ENCODE peak calls at places on chromosome 12, in six cellular contexts. C is GM12865, I is Peyer's patch, J is kidney epithelial cell, N is epithelial cell of proximal tubule, G is A549. P is an unnamed sample.

GRCh38 chr12:48640428-48640827 is 41.6 kb downstream of the KANSL2 start:
- DNase-seq in C (no peak), I (no peak), J (no peak), N (no peak), G (no peak), P (no peak)

GRCh38 chr12:116171549-116171948 is 105.9 kb downstream of the MED13L start:
- DNase-seq in C (no peak), I (no peak), J (no peak), N (no peak), G (no peak), P (no peak)

GRCh38 chr12:60059180-60059579 is 463.4 kb downstream of the SLC16A7 start:
- DNase-seq in C (no peak), I (no peak), J (no peak), N (no peak), G (no peak), P (no peak)

GRCh38 chr12:108843187-108843586 is 14.2 kb downstream of the SSH1 start:
- DNase-seq in C (no peak), I (no peak), J (no peak), N (no peak), G (no peak), P (no peak)

GRCh38 chr12:132597333-132598283 is 12.8 kb downstream of the LRCOL1 start:
- DNase-seq in C (peak), I (no peak), J (no peak), N (no peak), G (no peak), P (no peak)

GRCh38 chr12:28683371-28683770 is 465.7 kb upstream of the FAR2 start:
- DNase-seq in C (no peak), I (no peak), J (no peak), N (no peak), G (no peak), P (no peak)

GRCh38 chr12:32586390-32586789 is 92.7 kb upstream of the DNM1L start:
- DNase-seq in C (no peak), I (no peak), J (no peak), N (no peak), G (no peak), P (peak)

GRCh38 chr12:106436183-106436582 is 78.6 kb downstream of the POLR3B start:
- DNase-seq in C (no peak), I (no peak), J (no peak), N (no peak), G (no peak), P (peak)

GRCh38 chr12:114069507-114069906 is 103.4 kb upstream of the RBM19 start:
- DNase-seq in C (no peak), I (no peak), J (no peak), N (no peak), G (no peak), P (no peak)

GRCh38 chr12:10153271-10154144 is 18.4 kb downstream of the OLR1 start:
- DNase-seq in C (peak), I (peak), J (no peak), N (no peak), G (peak), P (peak)

GRCh38 chr12:113899042-113899843 is 66.9 kb downstream of the RBM19 start:
- DNase-seq in C (no peak), I (no peak), J (no peak), N (no peak), G (no peak), P (no peak)

GRCh38 chr12:123076604-123077297 is 74.1 kb downstream of the PITPNM2 start:
- DNase-seq in C (peak), I (peak), J (no peak), N (no peak), G (no peak), P (no peak)

GRCh38 chr12:65022960-65023359 is 98.1 kb downstream of the WIF1 start:
- DNase-seq in C (no peak), I (peak), J (no peak), N (no peak), G (no peak), P (no peak)

GRCh38 chr12:88166179-88166578 is 24.1 kb downstream of the TMTC3 start:
- DNase-seq in C (no peak), I (no peak), J (no peak), N (no peak), G (no peak), P (no peak)

GRCh38 chr12:13210543-13211190 is 14.1 kb downstream of the EMP1 start:
- DNase-seq in C (no peak), I (no peak), J (no peak), N (no peak), G (no peak), P (no peak)

GRCh38 chr12:131949431-131950181 is at the start of gene EP400:
- DNase-seq in C (peak), I (peak), J (peak), N (peak), G (peak), P (peak)

GRCh38 chr12:118061876-118062791 is 1.2 kb upstream of the WSB2 start:
- DNase-seq in C (peak), I (peak), J (no peak), N (no peak), G (peak), P (no peak)

GRCh38 chr12:83958997-83959396 is 953.6 kb downstream of the SLC6A15 start:
- DNase-seq in C (peak), I (no peak), J (no peak), N (no peak), G (no peak), P (no peak)

GRCh38 chr12:58450868-58451482 is 469.3 kb downstream of the LRIG3 start:
- DNase-seq in C (no peak), I (no peak), J (no peak), N (no peak), G (no peak), P (no peak)

GRCh38 chr12:27190761-27191160 is 53.3 kb upstream of the STK38L start:
- DNase-seq in C (no peak), I (no peak), J (no peak), N (no peak), G (no peak), P (no peak)

GRCh38 chr12:7129647-7130536 is at the start of gene CLSTN3:
- DNase-seq in C (peak), I (peak), J (no peak), N (no peak), G (no peak), P (no peak)

GRCh38 chr12:7130537-7130790 is 293 bp downstream of the CLSTN3 start:
- DNase-seq in C (no peak), I (no peak), J (no peak), N (no peak), G (no peak), P (no peak)

GRCh38 chr12:7130791-7131501 is 775 bp downstream of the CLSTN3 start:
- DNase-seq in C (peak), I (peak), J (no peak), N (no peak), G (no peak), P (no peak)

GRCh38 chr12:7128681-7129593 is at the start of gene RBP5:
- DNase-seq in C (no peak), I (no peak), J (no peak), N (no peak), G (no peak), P (no peak)

DNA sequence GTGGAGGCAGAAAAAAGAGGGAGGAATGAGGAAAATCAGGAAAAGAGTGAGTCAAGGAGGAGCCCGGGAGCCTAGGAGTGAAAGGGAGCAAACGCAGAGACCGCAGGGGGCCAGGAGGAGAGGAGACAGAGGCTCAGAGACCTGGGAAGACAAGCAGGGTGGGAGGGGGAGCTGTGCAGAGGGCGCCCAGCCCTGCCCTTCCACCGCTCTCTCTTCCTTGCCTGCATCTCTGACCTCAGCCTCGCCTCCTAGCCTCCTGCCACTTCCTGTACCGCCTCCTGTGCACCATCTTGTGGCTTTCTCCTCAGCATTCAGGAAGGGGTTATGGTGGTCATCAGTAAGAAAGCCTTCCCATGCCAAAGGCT is 1.3 kb downstream of the CLSTN3 start:
- DNase-seq in C (peak), I (no peak), J (no peak), N (no peak), G (no peak), P (no peak)
- H3K4me3 ChIP-seq in C (peak), I (no peak), J (peak), N (peak), G (no peak), P (peak)

GRCh38 chr12:26091837-26092236 is 33.0 kb downstream of the BHLHE41 start:
- DNase-seq in C (no peak), I (no peak), J (no peak), N (no peak), G (no peak), P (no peak)
- TF ChIP-seq CTCF in C (no peak), I (no peak), J (peak), N (peak), G (no peak), P (peak)

GRCh38 chr12:104290320-104290719 is 13.2 kb upstream of the EID3 start:
- DNase-seq in C (no peak), I (no peak), J (no peak), N (no peak), G (no peak), P (no peak)
- H3K4me3 ChIP-seq in C (no peak), I (no peak), J (no peak), N (no peak), G (peak), P (no peak)

DNA sequence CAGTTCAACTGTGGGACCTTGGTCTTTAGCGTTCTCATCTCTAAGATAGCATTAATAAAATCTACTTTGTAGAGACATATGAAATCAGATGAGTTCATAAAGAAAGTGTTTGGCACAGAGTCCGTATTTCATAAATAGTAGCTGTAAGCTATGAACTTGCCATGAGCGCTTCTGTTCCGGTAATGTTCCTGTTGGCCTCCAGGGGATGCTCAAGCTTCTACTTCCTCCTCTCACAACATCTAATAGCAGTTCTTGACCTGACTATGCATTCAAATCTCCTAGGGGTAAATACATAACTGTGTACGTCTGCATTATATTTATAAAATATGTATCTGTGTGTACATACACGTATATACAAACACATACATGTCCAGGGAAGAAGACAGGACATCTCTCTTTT is 288.2 kb upstream of the TMPO start:
- DNase-seq in C (peak), I (no peak), J (no peak), N (no peak), G (no peak), P (no peak)
- TF ChIP-seq CTCF in C (peak), I (no peak), J (peak), N (peak), G (peak), P (peak)